ENCODE peak calls at places on chromosomes 4 and X, in five cellular contexts. K, R, D, V and X are unnamed samples.

GRCh38 chr4:8699479-8700145 is 107.0 kb downstream of the CPZ start:
- DNase-seq in R (no peak), V (no peak), K (no peak), D (no peak), X (no peak)

GRCh38 chr4:74503580-74503979 is 58.6 kb downstream of the AREG start:
- DNase-seq in D (no peak), V (no peak), K (no peak), R (no peak), X (no peak)

GRCh38 chrX:45320191-45320590 is 119.5 kb upstream of the DIPK2B start:
- DNase-seq in D (no peak), R (no peak), V (no peak), K (no peak), X (no peak)

GRCh38 chr4:94507708-94508107 is 56.0 kb downstream of the PDLIM5 start:
- DNase-seq in R (peak; percentile 3), K (no peak), D (peak; percentile 74), V (no peak), X (no peak)

GRCh38 chr4:121726642-121727268 is 30.0 kb upstream of the ANXA5 start:
- DNase-seq in K (no peak), D (peak; percentile 39), R (peak; percentile 13), V (no peak), X (peak; percentile 24)

GRCh38 chr4:71187399-71188196 is 151.2 kb upstream of the SLC4A4 start:
- DNase-seq in V (no peak), D (no peak), K (no peak), R (peak; percentile 47), X (no peak)

GRCh38 chr4:124710253-124710849 is 2.2 kb downstream of the ANKRD50 start:
- DNase-seq in R (no peak), V (no peak), D (no peak), K (no peak), X (no peak)

GRCh38 chr4:166293551-166293950 is 420.5 kb downstream of the TLL1 start:
- DNase-seq in V (no peak), R (no peak), D (no peak), K (no peak), X (no peak)

GRCh38 chr4:14559641-14560040 is 442.6 kb upstream of the CPEB2 start:
- DNase-seq in V (no peak), K (no peak), R (no peak), D (no peak), X (no peak)

GRCh38 chr4:56640907-56641493 is 40.1 kb downstream of the HOPX start:
- DNase-seq in R (no peak), V (no peak), D (no peak), K (no peak), X (no peak)

GRCh38 chr4:1373892-1374705 is 27.1 kb downstream of the UVSSA start:
- DNase-seq in R (no peak), D (no peak), K (no peak), V (no peak), X (no peak)

GRCh38 chr4:57078685-57079521 is 31.3 kb downstream of the IGFBP7 start:
- DNase-seq in D (no peak), R (peak; percentile 4), V (no peak), K (peak; percentile 34), X (no peak)

GRCh38 chrX:1416965-1417760 is 25.2 kb upstream of the SLC25A6 start:
- DNase-seq in V (no peak), R (no peak), K (no peak), D (no peak), X (no peak)

GRCh38 chr4:128385199-128385598 is 97.6 kb upstream of the PGRMC2 start:
- DNase-seq in V (no peak), D (no peak), K (no peak), R (no peak), X (no peak)

GRCh38 chr4:120964596-120964995 is 42.1 kb upstream of the PRDM5 start:
- DNase-seq in D (no peak), K (no peak), V (no peak), R (no peak), X (no peak)

GRCh38 chr4:68346461-68346860 is 3.4 kb downstream of the YTHDC1 start:
- DNase-seq in K (no peak), R (no peak), V (no peak), D (no peak), X (no peak)

GRCh38 chr4:62709618-62710252 is 1509.6 kb downstream of the ADGRL3 start:
- DNase-seq in R (peak; percentile 0), K (peak; percentile 16), D (no peak), V (no peak), X (peak; percentile 56)

GRCh38 chr4:151644625-151645024 is 116.2 kb downstream of the GATB start:
- DNase-seq in D (no peak), K (no peak), R (peak; percentile 5), V (no peak), X (peak; percentile 10)

GRCh38 chr4:42371306-42372063 is 25.8 kb upstream of the SHISA3 start:
- DNase-seq in D (no peak), R (no peak), K (peak; percentile 0), V (no peak), X (no peak)

GRCh38 chrX:38513087-38513742 is 48.1 kb upstream of the TSPAN7 start:
- DNase-seq in K (no peak), D (no peak), R (no peak), V (no peak), X (peak; percentile 13)

GRCh38 chrX:132480581-132481203 is 8.1 kb downstream of the MBNL3 start:
- DNase-seq in K (peak; percentile 58), R (peak; percentile 14), V (peak; percentile 21), D (peak; percentile 62), X (peak; percentile 34)

GRCh38 chr4:36439556-36439955 is 158.1 kb downstream of the DTHD1 start:
- DNase-seq in V (no peak), K (no peak), R (no peak), D (no peak), X (no peak)